ENCODE peak calls at places on chromosomes 3 and 15, in ten cellular contexts. C is neural progenitor cell, H is left ventricle myocardium inferior, E is colonic mucosa, W is endothelial cell, G is MCF 10A, K is foreskin fibroblast, S is ovary, L is tibial artery, P is HFFc6. T is an unnamed sample.

GRCh38 chr3:56702487-56703315 is 19.6 kb upstream of the TASOR start:
- DNase-seq in C (peak; percentile 78), H (no peak), E (peak; percentile 61), W (peak; percentile 44), G (peak; percentile 77), K (peak; percentile 83), S (no peak), L (no peak), P (peak; percentile 69), T (peak; percentile 76)

GRCh38 chr3:53845103-53845880 is 927 bp downstream of the CHDH start:
- DNase-seq in C (peak; percentile 80), H (peak; percentile 52), E (peak; percentile 69), W (peak; percentile 44), G (peak; percentile 47), K (peak; percentile 60), S (peak; percentile 70), L (no peak), P (no peak), T (peak; percentile 11)

GRCh38 chr3:16297991-16298885 is 33.2 kb downstream of the OXNAD1 start:
- DNase-seq in C (no peak), H (no peak), E (no peak), W (no peak), G (no peak), K (no peak), S (no peak), L (no peak), P (no peak), T (no peak)

GRCh38 chr3:152499796-152500385 is 231.2 kb downstream of the MBNL1 start:
- DNase-seq in C (no peak), H (no peak), E (no peak), W (no peak), G (no peak), K (no peak), S (no peak), L (no peak), P (no peak), T (no peak)

GRCh38 chr3:112083239-112083638 is 3.0 kb upstream of the C3orf52 start:
- DNase-seq in C (no peak), H (no peak), E (no peak), W (no peak), G (no peak), K (no peak), S (no peak), L (no peak), P (no peak), T (no peak)

GRCh38 chr3:121796970-121797369 is 37.9 kb downstream of the IQCB1 start:
- DNase-seq in C (no peak), H (no peak), E (no peak), W (no peak), G (no peak), K (no peak), S (no peak), L (no peak), P (no peak), T (no peak)

GRCh38 chr15:101455291-101455916 is 34.1 kb downstream of the PCSK6 start:
- DNase-seq in C (no peak), H (peak; percentile 44), E (no peak), W (no peak), G (no peak), K (peak; percentile 34), S (no peak), L (no peak), P (peak; percentile 66), T (no peak)

GRCh38 chr15:98734472-98735284 is 86.3 kb downstream of the IGF1R start:
- DNase-seq in C (no peak), H (no peak), E (no peak), W (no peak), G (peak; percentile 32), K (peak; percentile 66), S (no peak), L (no peak), P (no peak), T (no peak)

GRCh38 chr3:117192888-117193287 is 483.3 kb downstream of the TUSC7 start:
- DNase-seq in C (no peak), H (no peak), E (no peak), W (no peak), G (no peak), K (no peak), S (no peak), L (no peak), P (no peak), T (no peak)

GRCh38 chr3:117191245-117191644 is 481.7 kb downstream of the TUSC7 start:
- DNase-seq in C (no peak), H (no peak), E (no peak), W (no peak), G (no peak), K (no peak), S (no peak), L (no peak), P (no peak), T (no peak)

GRCh38 chr3:117195034-117195433 is 485.5 kb downstream of the TUSC7 start:
- DNase-seq in C (no peak), H (no peak), E (no peak), W (no peak), G (no peak), K (no peak), S (no peak), L (no peak), P (no peak), T (no peak)

GRCh38 chr3:117193390-117193789 is 483.8 kb downstream of the TUSC7 start:
- DNase-seq in C (peak; percentile 6), H (no peak), E (no peak), W (no peak), G (peak; percentile 11), K (peak; percentile 51), S (no peak), L (no peak), P (peak; percentile 1), T (no peak)
- TF ChIP-seq CTCF in C (peak; percentile 45), H (no peak), E (no peak), W (peak; percentile 27), G (no peak), K (peak; percentile 44), S (no peak), L (no peak), P (peak; percentile 39), T (no peak)

GRCh38 chr3:135240426-135240825 is 445.4 kb downstream of the EPHB1 start:
- DNase-seq in C (peak; percentile 46), H (no peak), E (no peak), W (peak; percentile 48), G (no peak), K (no peak), S (no peak), L (no peak), P (no peak), T (no peak)

GRCh38 chr3:135249186-135249585 is 454.1 kb downstream of the EPHB1 start:
- DNase-seq in C (no peak), H (no peak), E (no peak), W (no peak), G (no peak), K (no peak), S (no peak), L (no peak), P (no peak), T (no peak)

GRCh38 chr3:135248217-135248616 is 453.2 kb downstream of the EPHB1 start:
- DNase-seq in C (no peak), H (no peak), E (no peak), W (no peak), G (no peak), K (no peak), S (no peak), L (no peak), P (no peak), T (no peak)

GRCh38 chr3:135242285-135242684 is 447.2 kb downstream of the EPHB1 start:
- DNase-seq in C (no peak), H (no peak), E (no peak), W (no peak), G (no peak), K (no peak), S (no peak), L (no peak), P (no peak), T (no peak)

DNA sequence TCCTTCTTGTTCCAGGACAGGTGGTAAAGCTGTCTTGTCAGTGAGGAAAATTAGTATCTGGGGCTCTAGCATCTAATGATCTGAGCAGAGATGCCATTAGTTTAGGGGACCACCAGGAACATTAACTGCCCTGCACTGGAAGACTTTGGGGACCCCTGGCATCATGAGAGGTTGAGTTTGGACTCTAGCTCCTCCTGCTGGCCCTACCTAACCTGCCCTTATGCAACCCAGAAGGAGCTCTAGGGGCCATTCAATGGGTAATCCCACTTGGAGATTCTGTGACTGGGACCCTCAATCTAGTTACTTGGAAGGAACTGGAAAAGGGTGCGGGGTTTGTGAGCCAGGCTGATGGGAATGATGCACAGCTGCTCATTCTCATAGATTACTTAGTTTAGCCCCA is 451.0 kb downstream of the EPHB1 start:
- DNase-seq in C (no peak), H (no peak), E (no peak), W (no peak), G (no peak), K (no peak), S (no peak), L (no peak), P (no peak), T (no peak)
- TF ChIP-seq CTCF in C (peak; percentile 30), H (peak; percentile 22), E (no peak), W (no peak), G (no peak), K (peak; percentile 11), S (no peak), L (no peak), P (no peak), T (no peak)

DNA sequence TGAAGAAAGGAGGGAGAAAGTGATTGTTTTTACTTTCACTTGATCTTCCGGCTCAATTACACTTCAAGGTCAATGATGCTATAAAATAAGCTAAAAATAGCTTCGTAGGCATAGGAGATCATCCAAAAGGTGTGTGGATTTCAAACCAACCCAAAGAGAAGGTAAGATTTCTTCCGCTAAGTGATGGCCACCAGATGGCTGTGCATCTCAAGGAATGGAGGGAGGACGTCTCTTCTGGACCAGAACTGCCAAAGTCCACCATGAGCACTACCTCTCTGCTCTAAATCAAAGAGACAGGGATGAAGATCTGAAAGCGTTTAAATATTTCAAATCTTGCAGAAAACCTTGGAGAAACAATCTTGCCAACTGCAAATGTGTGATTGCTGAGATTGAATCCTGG is 199.1 kb upstream of the ZPLD1 start:
- DNase-seq in C (peak; percentile 57), H (no peak), E (no peak), W (no peak), G (peak; percentile 41), K (no peak), S (no peak), L (no peak), P (no peak), T (no peak)
- TF ChIP-seq CTCF in C (peak; percentile 68), H (peak; percentile 34), E (no peak), W (no peak), G (peak; percentile 66), K (peak; percentile 40), S (no peak), L (no peak), P (peak; percentile 44), T (peak; percentile 55)

GRCh38 chr3:39639344-39640236 is 169.8 kb upstream of the MYRIP start:
- DNase-seq in C (peak; percentile 3), H (no peak), E (no peak), W (no peak), G (peak; percentile 92), K (peak; percentile 97), S (no peak), L (no peak), P (peak; percentile 97), T (peak; percentile 83)

GRCh38 chr3:39641210-39641718 is 168.1 kb upstream of the MYRIP start:
- DNase-seq in C (no peak), H (no peak), E (no peak), W (no peak), G (no peak), K (no peak), S (no peak), L (no peak), P (no peak), T (no peak)

GRCh38 chr3:39638286-39638685 is 170.8 kb downstream of the MOBP start:
- DNase-seq in C (no peak), H (no peak), E (no peak), W (no peak), G (no peak), K (no peak), S (no peak), L (no peak), P (no peak), T (no peak)

GRCh38 chr3:39637807-39638206 is 170.3 kb downstream of the MOBP start:
- DNase-seq in C (no peak), H (no peak), E (no peak), W (no peak), G (peak; percentile 65), K (peak; percentile 72), S (no peak), L (no peak), P (peak; percentile 62), T (no peak)
- TF ChIP-seq CTCF in C (peak; percentile 26), H (no peak), E (no peak), W (no peak), G (peak; percentile 38), K (no peak), S (no peak), L (no peak), P (peak; percentile 71), T (no peak)

T was measured in astrocyte of the cerebellum.